ENCODE peak calls at places on chromosomes 13 and 19, in nine cellular contexts. X is fibroblast of mammary gland, V is PC-3, O is AG04450, Y is astrocyte, A is uterus, U is upper lobe of right lung, E is heart left ventricle, C is AG10803. L is an unnamed sample.

GRCh38 chr13:34216251-34216650 is 398.3 kb downstream of the RFC3 start:
- DNase-seq in X (no peak), E (no peak), Y (no peak), A (no peak), O (no peak), C (peak), U (no peak), V (no peak), L (no peak)

GRCh38 chr19:16587031-16588023 is 15.1 kb upstream of the SLC35E1 start:
- DNase-seq in V (no peak), C (peak), O (no peak), U (no peak), A (no peak), E (no peak), Y (peak), X (peak), L (peak)

GRCh38 chr19:41541990-41542584 is 33.9 kb upstream of the CEACAM21 start:
- DNase-seq in O (no peak), A (peak), U (peak), C (peak), V (peak), X (peak), E (peak), Y (no peak), L (peak)

GRCh38 chr19:7722231-7722651 is 9.7 kb downstream of the CLEC4G start:
- DNase-seq in O (no peak), U (no peak), E (no peak), V (no peak), A (no peak), X (no peak), Y (no peak), C (no peak), L (no peak)

GRCh38 chr13:97627566-97627965 is 193.6 kb downstream of the RAP2A start:
- DNase-seq in Y (peak), E (peak), X (peak), V (peak), C (peak), A (peak), O (peak), U (no peak), L (peak)

GRCh38 chr13:48155850-48156249 is 60.9 kb upstream of the MED4 start:
- DNase-seq in O (no peak), E (no peak), Y (peak), C (peak), X (peak), V (peak), U (no peak), A (no peak), L (peak)

GRCh38 chr13:55160911-55161310 is 1979.8 kb upstream of the PRR20A start:
- DNase-seq in U (no peak), C (no peak), V (no peak), A (no peak), Y (no peak), O (no peak), X (no peak), E (no peak), L (no peak)

GRCh38 chr19:38707512-38708114 is 36.7 kb downstream of the CAPN12 start:
- DNase-seq in Y (no peak), V (peak), A (peak), E (peak), U (no peak), O (no peak), X (no peak), C (no peak), L (no peak)

GRCh38 chr13:84843368-84843767 is 955.9 kb downstream of the SLITRK6 start:
- DNase-seq in U (no peak), E (no peak), C (no peak), A (no peak), Y (no peak), O (no peak), V (peak), X (no peak), L (peak)

DNA sequence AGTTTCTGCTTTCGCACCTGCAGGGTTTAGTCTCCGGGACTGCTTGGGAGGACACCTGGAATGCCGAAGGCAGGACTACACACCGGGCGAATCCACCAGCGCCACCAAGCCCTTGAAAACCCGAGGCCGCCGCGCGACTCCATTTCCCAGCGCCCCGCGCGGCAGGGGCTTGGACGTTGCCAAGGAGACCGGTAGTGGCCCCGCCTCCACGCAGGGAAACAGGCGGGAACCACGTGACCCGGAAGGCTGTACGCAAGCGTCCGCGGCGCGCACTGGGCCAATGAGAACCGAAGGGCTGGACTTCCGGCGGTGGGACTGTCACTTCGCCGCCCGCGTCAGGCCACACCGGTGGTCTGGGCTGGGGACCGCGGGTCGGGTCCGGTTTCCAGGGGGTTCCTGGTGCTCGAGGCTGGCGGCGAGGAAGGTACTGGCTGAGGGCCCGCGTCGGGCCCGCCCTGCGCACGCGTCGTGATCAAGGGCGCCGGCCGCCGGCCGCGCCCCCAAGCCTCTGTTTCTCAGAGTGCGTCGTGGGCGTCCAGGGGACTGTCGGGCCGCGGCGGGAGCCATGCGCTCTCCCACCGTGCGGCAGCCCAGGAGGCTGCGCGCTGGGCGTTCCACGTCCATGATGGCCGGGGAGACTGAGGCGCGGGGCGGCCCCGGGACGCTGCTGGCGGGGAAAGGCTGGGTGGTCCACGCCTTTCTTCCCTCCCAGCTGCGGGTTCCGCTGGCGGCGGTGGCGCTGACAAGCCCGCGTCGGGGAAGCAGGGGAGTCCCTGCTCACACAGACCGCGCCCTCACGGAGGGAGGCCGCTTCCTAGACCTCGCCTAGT is at the start of gene ZNF324:
- DNase-seq in E (peak), X (peak), U (peak), Y (peak), O (peak), C (peak), A (peak), V (peak), L (peak)
- TF ChIP-seq CTCF in E (peak), X (no peak), U (no peak), Y (no peak), O (no peak), C (no peak), A (no peak), V (peak), L (no peak)

GRCh38 chr13:112067871-112068305 is 939 bp downstream of the SOX1 start:
- DNase-seq in C (no peak), X (peak), Y (no peak), E (no peak), U (no peak), V (no peak), O (no peak), A (no peak), L (no peak)

GRCh38 chr13:112067121-112067741 is at the start of gene SOX1:
- DNase-seq in A (no peak), E (no peak), O (no peak), C (no peak), U (no peak), X (no peak), Y (no peak), V (no peak), L (no peak)

GRCh38 chr13:112069727-112070300 is 2.9 kb downstream of the SOX1 start:
- DNase-seq in E (no peak), Y (no peak), O (no peak), X (no peak), A (no peak), V (no peak), U (no peak), C (no peak), L (no peak)

GRCh38 chr13:112069063-112069726 is 2.2 kb downstream of the SOX1 start:
- DNase-seq in V (no peak), Y (no peak), U (no peak), O (no peak), C (no peak), E (no peak), X (no peak), A (no peak), L (no peak)

GRCh38 chr13:112068531-112069062 is 1.6 kb downstream of the SOX1 start:
- DNase-seq in X (no peak), V (no peak), E (no peak), O (no peak), A (no peak), C (no peak), U (no peak), Y (no peak), L (no peak)
- H3K4me3 ChIP-seq in X (no peak), V (no peak), E (no peak), O (no peak), A (no peak), C (no peak), U (no peak), Y (no peak), L (no peak)

GRCh38 chr13:50801087-50801931 is 42.2 kb downstream of the DLEU7 start:
- DNase-seq in O (peak), Y (peak), C (peak), A (peak), V (peak), E (peak), U (no peak), X (peak), L (peak)

GRCh38 chr13:50810998-50811397 is 32.5 kb downstream of the DLEU7 start:
- DNase-seq in V (no peak), U (no peak), A (no peak), X (no peak), C (no peak), Y (no peak), E (no peak), O (no peak), L (no peak)

GRCh38 chr13:50809133-50810090 is 34.1 kb downstream of the DLEU7 start:
- DNase-seq in A (no peak), X (no peak), E (no peak), C (peak), V (no peak), Y (no peak), U (no peak), O (no peak), L (no peak)

GRCh38 chr13:50810468-50810867 is 33.0 kb downstream of the DLEU7 start:
- DNase-seq in Y (no peak), O (no peak), U (no peak), E (no peak), V (no peak), X (no peak), A (no peak), C (no peak), L (no peak)

GRCh38 chr13:50805805-50806204 is 37.7 kb downstream of the DLEU7 start:
- DNase-seq in E (no peak), A (no peak), X (peak), O (no peak), V (peak), Y (peak), U (no peak), C (peak), L (peak)
- TF ChIP-seq CTCF in E (peak), A (no peak), X (no peak), O (no peak), V (peak), Y (no peak), U (no peak), C (peak), L (no peak)

GRCh38 chr19:407501-408440 is 1.2 kb downstream of the C2CD4C start:
- DNase-seq in X (no peak), O (no peak), U (peak), E (no peak), Y (no peak), C (no peak), A (no peak), V (no peak), L (no peak)
- H3K4me3 ChIP-seq in X (no peak), O (no peak), U (peak), E (peak), Y (no peak), C (no peak), A (no peak), V (no peak), L (no peak)

GRCh38 chr19:8908066-8908465 is 75.9 kb downstream of the MBD3L1 start:
- DNase-seq in O (no peak), C (no peak), Y (no peak), X (no peak), V (no peak), U (no peak), A (no peak), E (no peak), L (no peak)

GRCh38 chr19:8902520-8902919 is 70.3 kb downstream of the MBD3L1 start:
- DNase-seq in U (no peak), O (no peak), E (no peak), A (no peak), X (no peak), V (no peak), C (no peak), Y (no peak), L (no peak)

GRCh38 chr19:8900421-8900820 is 68.2 kb downstream of the MBD3L1 start:
- DNase-seq in X (no peak), E (no peak), U (no peak), Y (no peak), C (no peak), A (no peak), O (no peak), V (no peak), L (no peak)

GRCh38 chr19:8904597-8904996 is 72.4 kb downstream of the MBD3L1 start:
- DNase-seq in A (no peak), Y (no peak), X (no peak), E (no peak), V (no peak), O (no peak), C (no peak), U (peak), L (no peak)

DNA sequence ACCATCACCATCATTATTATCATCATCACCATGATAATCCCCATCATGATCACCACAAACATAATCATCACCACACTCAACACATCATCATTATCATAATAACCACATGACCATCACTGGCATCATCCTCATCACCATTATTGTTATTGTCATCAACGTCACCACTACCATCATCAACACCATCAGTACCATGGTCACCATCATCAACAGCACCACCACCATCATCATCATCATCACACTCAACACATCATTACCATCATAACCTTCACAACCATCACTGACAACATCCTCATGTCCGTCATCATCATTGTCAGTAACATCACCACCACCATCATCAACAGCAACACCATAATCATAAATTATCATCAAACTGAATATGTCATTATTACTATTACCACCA is 73.2 kb downstream of the MBD3L1 start:
- DNase-seq in U (no peak), O (no peak), E (no peak), X (no peak), C (no peak), A (no peak), Y (no peak), V (no peak), L (no peak)
- TF ChIP-seq CTCF in U (no peak), O (no peak), E (no peak), X (no peak), C (no peak), A (no peak), Y (no peak), V (no peak), L (no peak)

GRCh38 chr19:18389095-18389735 is 3.3 kb downstream of the GDF15 start:
- DNase-seq in A (no peak), O (no peak), E (no peak), U (no peak), X (no peak), V (no peak), Y (no peak), C (no peak), L (no peak)

GRCh38 chr19:18386543-18387251 is 739 bp downstream of the GDF15 start:
- DNase-seq in E (no peak), U (no peak), X (no peak), Y (no peak), V (no peak), C (peak), O (no peak), A (no peak), L (no peak)

GRCh38 chr19:18385675-18386542 is at the start of gene GDF15:
- DNase-seq in X (peak), C (peak), U (peak), E (peak), A (peak), Y (peak), V (peak), O (peak), L (peak)

GRCh38 chr19:18388328-18389094 is 2.6 kb downstream of the GDF15 start:
- DNase-seq in Y (no peak), V (peak), E (peak), X (peak), A (peak), O (no peak), U (peak), C (peak), L (no peak)

DNA sequence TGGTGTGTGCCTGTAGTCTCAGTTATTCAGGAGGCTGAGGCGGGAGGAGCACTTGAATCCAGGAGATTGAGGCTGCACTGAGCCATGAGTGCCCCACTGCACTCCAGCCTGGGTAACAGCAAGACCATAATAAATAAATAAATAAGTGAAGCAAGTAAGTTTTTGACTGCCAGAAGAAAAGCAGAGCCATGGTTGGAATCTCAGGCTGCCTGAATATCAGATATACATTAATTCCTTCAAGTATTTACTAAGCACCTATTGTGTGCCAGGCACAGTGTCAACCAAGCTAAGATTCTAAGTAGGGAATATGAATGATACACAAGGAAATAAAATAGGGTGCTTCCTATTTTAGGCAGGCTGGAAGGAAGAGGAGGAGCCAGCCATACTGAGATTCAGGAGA is 1.4 kb downstream of the GDF15 start:
- DNase-seq in C (no peak), E (no peak), A (no peak), U (no peak), V (no peak), O (no peak), Y (no peak), X (no peak), L (no peak)
- H3K4me3 ChIP-seq in C (peak), E (no peak), A (no peak), U (peak), V (peak), O (peak), Y (peak), X (peak), L (peak)

GRCh38 chr19:43760941-43761340 is 6.2 kb upstream of the SMG9 start:
- DNase-seq in V (no peak), X (no peak), A (no peak), E (no peak), Y (no peak), C (no peak), O (no peak), U (no peak), L (no peak)

GRCh38 chr19:43763473-43763939 is 8.7 kb upstream of the SMG9 start:
- DNase-seq in O (no peak), Y (peak), A (no peak), V (no peak), C (peak), U (no peak), X (peak), E (no peak), L (peak)

GRCh38 chr19:43762814-43763213 is 8.1 kb upstream of the SMG9 start:
- DNase-seq in V (no peak), U (no peak), Y (no peak), A (no peak), X (no peak), E (no peak), O (no peak), C (no peak), L (no peak)

GRCh38 chr19:43755256-43755801 is 567 bp upstream of the SMG9 start:
- DNase-seq in Y (peak), E (peak), X (peak), A (peak), C (peak), O (no peak), U (peak), V (peak), L (peak)

DNA sequence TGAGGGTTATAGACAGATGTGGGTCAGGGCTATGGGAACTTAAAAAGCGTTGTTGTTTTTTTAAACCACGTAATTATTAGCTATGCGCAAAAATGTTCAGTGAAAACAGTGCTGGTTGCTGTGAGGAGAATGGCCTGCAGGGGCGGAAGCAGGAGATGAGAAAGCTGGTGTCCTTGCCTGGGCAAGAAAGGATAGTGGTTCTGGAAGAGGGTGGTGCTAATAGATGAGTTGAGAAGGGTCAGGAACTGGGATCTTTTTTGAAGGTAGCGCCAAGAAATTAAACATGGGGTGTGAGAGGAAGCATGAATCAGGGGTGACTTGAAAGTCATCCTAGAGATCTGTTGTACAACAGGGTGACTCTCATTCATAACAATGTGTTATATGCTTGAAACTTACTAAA is 4.8 kb upstream of the SMG9 start:
- DNase-seq in V (peak), X (peak), O (no peak), A (no peak), E (no peak), Y (peak), U (no peak), C (peak), L (peak)
- TF ChIP-seq CTCF in V (peak), X (peak), O (peak), A (no peak), E (no peak), Y (peak), U (no peak), C (peak), L (peak)

DNA sequence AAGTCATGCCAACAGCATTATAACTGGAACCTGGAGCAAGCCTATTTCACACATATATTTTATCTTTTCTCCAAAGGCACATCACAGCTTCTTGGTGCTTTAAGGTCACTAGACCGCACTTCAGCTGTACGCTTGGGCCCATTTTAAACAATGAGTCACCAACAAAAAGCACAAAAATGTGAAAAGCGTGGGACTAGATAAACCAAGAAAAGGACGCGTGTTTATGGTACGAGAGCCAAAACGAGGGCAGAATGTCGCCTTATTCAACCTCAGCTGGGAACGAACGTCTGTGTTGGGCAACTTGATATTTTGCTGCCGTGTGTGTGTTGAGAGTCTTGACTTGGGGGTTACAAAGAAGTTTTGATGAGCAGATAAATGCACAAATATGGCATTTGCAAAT is 9.2 kb upstream of the EHD2 start:
- DNase-seq in Y (peak), A (no peak), U (no peak), E (no peak), C (no peak), O (peak), V (no peak), X (peak), L (no peak)
- H3K4me3 ChIP-seq in Y (no peak), A (no peak), U (no peak), E (no peak), C (no peak), O (no peak), V (no peak), X (no peak), L (no peak)

GRCh38 chr13:30165071-30165470 is 142.3 kb downstream of the KATNAL1 start:
- DNase-seq in E (no peak), V (no peak), U (no peak), Y (no peak), X (no peak), C (no peak), A (no peak), O (no peak), L (no peak)
- TF ChIP-seq CTCF in E (no peak), V (no peak), U (no peak), Y (no peak), X (no peak), C (no peak), A (no peak), O (no peak), L (no peak)

GRCh38 chr19:58513694-58514563 is 2.1 kb upstream of the SLC27A5 start:
- DNase-seq in Y (peak), X (peak), C (peak), V (peak), U (peak), E (peak), A (peak), O (no peak), L (peak)
- H3K4me3 ChIP-seq in Y (no peak), X (peak), C (peak), V (peak), U (peak), E (peak), A (peak), O (peak), L (peak)

L was measured in bronchial epithelial cell.